ENCODE peak calls at places on chromosomes 2 and 18, in seven cellular contexts. O is stomach, B is HCT116, Z is transverse colon, M is endothelial cell of umbilical vein, G is upper lobe of left lung, D is sigmoid colon. P is an unnamed sample.

GRCh38 chr2:108325756-108326155 is 37.1 kb downstream of the SULT1C2 start:
- DNase-seq in O (no peak), B (no peak), Z (no peak), M (no peak), G (no peak), D (no peak), P (no peak)

GRCh38 chr2:240192661-240193060 is 52.2 kb upstream of the OTOS start:
- DNase-seq in O (no peak), B (no peak), Z (no peak), M (no peak), G (no peak), D (no peak), P (peak)

GRCh38 chr2:74223941-74224770 is 25.7 kb downstream of the MTHFD2 start:
- DNase-seq in O (peak), B (no peak), Z (no peak), M (no peak), G (no peak), D (no peak), P (no peak)

GRCh38 chr18:13359195-13359594 is 140.6 kb downstream of the LDLRAD4 start:
- DNase-seq in O (no peak), B (no peak), Z (no peak), M (no peak), G (no peak), D (no peak), P (no peak)

GRCh38 chr2:150548527-150548926 is 61.1 kb upstream of the RND3 start:
- DNase-seq in O (no peak), B (peak), Z (no peak), M (no peak), G (no peak), D (no peak), P (no peak)

GRCh38 chr2:191376981-191377629 is 131.9 kb downstream of the MYO1B start:
- DNase-seq in O (peak), B (peak), Z (peak), M (peak), G (peak), D (peak), P (no peak)

GRCh38 chr2:35168351-35168750 is 1187.2 kb upstream of the CRIM1 start:
- DNase-seq in O (no peak), B (no peak), Z (no peak), M (no peak), G (no peak), D (no peak), P (no peak)

GRCh38 chr2:144402282-144402681 is 117.6 kb downstream of the ZEB2 start:
- DNase-seq in O (no peak), B (no peak), Z (no peak), M (no peak), G (no peak), D (no peak), P (no peak)

GRCh38 chr18:32899819-32900218 is 127.0 kb upstream of the KLHL14 start:
- DNase-seq in O (no peak), B (no peak), Z (no peak), M (peak), G (no peak), D (no peak), P (no peak)

GRCh38 chr18:46253498-46253897 is 149.3 kb downstream of the HAUS1 start:
- DNase-seq in O (no peak), B (no peak), Z (no peak), M (no peak), G (no peak), D (peak), P (no peak)

GRCh38 chr2:168639501-168639900 is 162.9 kb upstream of the NOSTRIN start:
- DNase-seq in O (peak), B (no peak), Z (peak), M (no peak), G (peak), D (peak), P (no peak)

GRCh38 chr2:122031544-122032263 is 276.3 kb downstream of the TSN start:
- DNase-seq in O (no peak), B (no peak), Z (no peak), M (no peak), G (no peak), D (no peak), P (no peak)

GRCh38 chr18:64127172-64127571 is 21.7 kb downstream of the LINC00305 start:
- DNase-seq in O (no peak), B (no peak), Z (no peak), M (no peak), G (no peak), D (no peak), P (no peak)

GRCh38 chr2:236179653-236180500 is 11.7 kb upstream of the GBX2 start:
- DNase-seq in O (no peak), B (no peak), Z (no peak), M (peak), G (no peak), D (peak), P (no peak)

GRCh38 chr2:1717129-1717528 is 27.2 kb downstream of the PXDN start:
- DNase-seq in O (no peak), B (no peak), Z (no peak), M (peak), G (no peak), D (peak), P (no peak)

GRCh38 chr2:97812916-97813315 is 99.5 kb downstream of the ZAP70 start:
- DNase-seq in O (no peak), B (no peak), Z (no peak), M (no peak), G (no peak), D (no peak), P (no peak)

GRCh38 chr2:97805776-97806175 is 92.4 kb downstream of the ZAP70 start:
- DNase-seq in O (no peak), B (no peak), Z (no peak), M (no peak), G (no peak), D (no peak), P (no peak)

GRCh38 chr2:97806738-97807618 is 93.6 kb downstream of the ZAP70 start:
- DNase-seq in O (peak), B (peak), Z (peak), M (peak), G (peak), D (peak), P (peak)

GRCh38 chr2:97808816-97809215 is 95.4 kb downstream of the ZAP70 start:
- DNase-seq in O (no peak), B (no peak), Z (no peak), M (no peak), G (no peak), D (no peak), P (no peak)
- TF ChIP-seq POLR2AphosphoS5 in O (no peak), B (no peak), Z (no peak), M (no peak), G (no peak), D (no peak), P (no peak)

DNA sequence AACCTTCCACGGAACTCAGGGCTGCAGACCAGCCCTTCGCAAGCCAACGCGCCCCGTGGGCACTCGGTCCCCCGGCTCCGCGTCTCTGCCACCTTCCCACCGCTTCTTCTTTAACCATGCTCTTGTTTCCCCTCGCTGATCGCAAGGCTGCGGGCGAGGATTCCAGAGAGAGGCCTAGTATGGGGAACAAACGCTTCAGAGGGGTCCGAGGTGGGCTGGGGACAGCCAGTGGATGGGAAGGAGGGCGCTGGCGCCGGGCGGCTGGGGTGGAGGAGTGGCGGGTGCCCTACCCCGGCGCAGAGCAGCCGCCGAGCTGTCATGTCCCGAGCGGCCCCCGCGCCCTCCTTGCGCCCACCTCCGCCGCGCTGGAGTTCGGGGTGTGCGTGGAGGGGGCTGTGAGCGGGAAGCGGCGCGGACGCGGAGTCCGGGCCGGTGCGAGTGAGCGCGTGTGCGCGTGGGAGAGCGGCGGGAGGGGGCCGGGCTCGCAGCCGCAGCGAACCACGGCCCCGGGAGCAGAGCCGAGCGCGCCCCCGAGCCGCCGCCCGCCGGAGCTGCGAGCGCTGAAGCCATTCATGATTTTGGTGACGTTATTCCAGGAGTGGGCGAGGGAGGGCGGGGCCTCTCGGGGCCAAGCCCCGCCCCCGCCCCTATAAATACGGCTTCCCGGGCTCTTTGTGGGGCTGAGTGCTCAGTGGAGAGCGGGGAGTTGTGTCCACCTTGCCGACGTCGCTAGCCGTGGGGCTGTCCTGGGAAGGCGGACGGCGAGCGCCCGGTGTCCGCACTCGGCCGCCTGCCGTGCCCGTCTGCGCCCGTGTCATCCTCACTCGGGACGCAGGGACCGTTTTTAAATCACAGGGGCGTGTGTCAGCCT is at the start of gene LBH:
- DNase-seq in O (peak), B (no peak), Z (peak), M (peak), G (peak), D (peak), P (peak)
- TF ChIP-seq POLR2A in O (peak), B (no peak), Z (peak), M (peak), G (peak), D (peak), P (peak)

GRCh38 chr2:46653539-46653938 is 174.2 kb downstream of the TMEM247 start:
- DNase-seq in O (no peak), B (no peak), Z (no peak), M (no peak), G (no peak), D (no peak), P (no peak)

GRCh38 chr2:46652514-46653170 is 173.3 kb downstream of the TMEM247 start:
- DNase-seq in O (no peak), B (no peak), Z (no peak), M (no peak), G (no peak), D (no peak), P (no peak)

GRCh38 chr2:46656640-46657039 is 177.3 kb downstream of the TMEM247 start:
- DNase-seq in O (no peak), B (no peak), Z (no peak), M (no peak), G (peak), D (no peak), P (no peak)

GRCh38 chr2:46657042-46657504 is 177.7 kb downstream of the TMEM247 start:
- DNase-seq in O (no peak), B (peak), Z (peak), M (peak), G (peak), D (peak), P (no peak)

GRCh38 chr2:46655551-46656436 is 176.4 kb downstream of the TMEM247 start:
- DNase-seq in O (no peak), B (no peak), Z (no peak), M (peak), G (no peak), D (no peak), P (no peak)
- H3K27ac ChIP-seq in O (no peak), B (no peak), Z (peak), M (peak), G (peak), D (peak), P (peak)

DNA sequence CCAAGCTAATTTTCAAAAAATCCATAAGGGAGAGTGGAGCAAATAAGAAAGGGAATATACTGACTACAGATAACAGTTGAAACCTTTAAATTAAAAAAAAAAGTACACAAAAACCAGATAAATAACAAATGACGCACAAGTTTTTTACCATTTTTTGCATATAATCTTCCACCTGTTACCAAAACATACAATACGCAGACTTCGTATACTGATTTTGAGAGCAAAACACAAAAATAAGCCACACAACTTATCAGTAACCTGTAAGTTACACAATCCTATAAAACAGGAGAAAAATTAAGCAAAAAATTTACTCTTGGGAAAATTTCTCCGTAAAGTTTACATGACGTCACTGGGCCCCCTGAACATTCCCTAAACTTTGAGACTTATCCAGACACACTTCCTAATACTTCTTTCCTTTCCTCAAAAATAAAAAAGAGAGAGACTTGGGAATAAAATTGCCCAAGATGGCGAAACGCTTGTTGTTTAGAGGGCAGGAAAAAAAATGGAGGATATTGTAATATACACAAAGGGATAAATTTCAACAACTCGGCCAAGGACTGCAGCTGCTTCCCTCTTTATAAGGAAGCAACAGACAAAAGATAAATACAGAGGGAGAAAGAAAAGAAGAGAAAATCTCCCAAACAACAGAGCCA is 1.7 kb downstream of the BAZ2B start:
- DNase-seq in O (no peak), B (peak), Z (no peak), M (no peak), G (no peak), D (no peak), P (no peak)
- TF ChIP-seq POLR2AphosphoS5 in O (no peak), B (no peak), Z (no peak), M (no peak), G (no peak), D (no peak), P (no peak)

GRCh38 chr2:38076710-38077430 is 919 bp upstream of the CYP1B1 start:
- DNase-seq in O (peak), B (peak), Z (peak), M (no peak), G (peak), D (peak), P (peak)
- TF ChIP-seq POLR2A in O (no peak), B (no peak), Z (no peak), M (no peak), G (peak), D (no peak), P (no peak)

GRCh38 chr2:25671622-25672021 is 1.8 kb downstream of the DTNB start:
- DNase-seq in O (peak), B (no peak), Z (no peak), M (no peak), G (peak), D (no peak), P (no peak)

GRCh38 chr2:25673170-25674002 is at the start of gene DTNB:
- DNase-seq in O (peak), B (no peak), Z (peak), M (peak), G (peak), D (peak), P (peak)

GRCh38 chr2:25669520-25669919 is 3.9 kb downstream of the DTNB start:
- DNase-seq in O (no peak), B (no peak), Z (no peak), M (no peak), G (no peak), D (no peak), P (no peak)

GRCh38 chr2:25674003-25674362 is 606 bp upstream of the DTNB start:
- DNase-seq in O (no peak), B (no peak), Z (no peak), M (no peak), G (no peak), D (no peak), P (no peak)

DNA sequence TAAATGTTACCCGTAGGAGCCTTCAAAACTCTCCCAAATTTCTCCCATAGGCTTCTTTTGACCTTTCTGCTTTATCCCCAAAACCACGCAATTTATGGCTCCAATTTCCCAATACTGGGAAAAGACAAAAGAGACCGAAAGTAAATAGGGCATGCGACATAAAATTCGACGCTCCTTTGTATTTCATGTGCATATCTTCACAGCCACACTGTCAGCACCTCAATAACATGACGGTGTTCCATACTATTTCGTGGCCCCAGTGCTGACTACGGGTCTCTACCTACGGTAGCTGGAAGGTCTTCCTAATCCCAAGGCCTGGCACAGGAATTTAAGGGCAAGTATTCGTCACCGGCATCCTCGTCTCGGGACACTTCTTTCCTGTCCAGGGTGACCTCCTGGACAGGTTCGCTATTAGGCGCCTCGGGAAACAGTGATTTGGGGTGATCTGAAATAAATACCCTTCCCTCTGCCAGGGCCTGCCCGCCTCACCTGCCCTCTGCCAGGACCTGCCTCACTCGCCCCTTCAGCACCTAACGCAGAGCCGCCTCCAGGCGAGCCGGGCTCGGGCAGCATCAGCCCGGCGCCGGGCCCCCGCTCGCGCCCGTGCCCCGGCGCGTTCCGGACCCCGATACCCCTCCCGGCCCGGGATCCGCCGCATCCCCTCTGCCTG is 742 bp downstream of the DTNB start:
- DNase-seq in O (peak), B (no peak), Z (peak), M (peak), G (peak), D (peak), P (peak)
- H3K27ac ChIP-seq in O (peak), B (peak), Z (peak), M (no peak), G (peak), D (peak), P (peak)

DNA sequence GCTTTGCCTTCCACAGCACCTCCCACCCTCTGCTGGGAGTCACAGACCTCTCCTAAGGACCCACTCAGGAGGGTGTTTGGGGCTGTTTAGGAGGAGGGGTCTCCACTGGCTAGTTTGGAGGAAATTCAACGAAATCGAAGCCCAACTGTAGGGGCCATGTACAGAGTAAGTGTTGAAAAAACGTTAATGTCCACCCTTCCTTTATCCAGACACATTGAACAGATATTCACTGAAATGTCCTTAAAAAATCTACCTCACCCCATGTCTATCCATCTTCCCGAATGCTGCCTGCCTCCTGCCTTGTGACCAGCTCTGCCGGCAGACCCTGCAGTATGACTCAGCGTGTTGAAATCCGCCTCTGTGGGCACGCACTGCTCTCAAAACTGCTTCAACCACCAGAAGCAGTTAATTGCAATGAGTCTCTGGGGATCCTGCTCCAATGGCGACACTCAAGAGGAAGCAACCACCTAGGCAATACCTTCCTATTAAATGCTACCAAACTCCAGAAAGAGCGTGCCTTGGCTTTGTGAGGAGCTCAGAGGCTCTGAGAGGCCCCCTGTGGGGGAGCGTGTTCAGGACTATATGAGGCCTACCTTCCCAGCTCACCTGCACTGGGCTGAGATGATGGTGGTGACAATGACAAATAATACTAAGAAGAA is 61.4 kb upstream of the RTN4 start:
- DNase-seq in O (peak), B (peak), Z (peak), M (peak), G (peak), D (peak), P (peak)
- TF ChIP-seq POLR2AphosphoS5 in O (peak), B (peak), Z (no peak), M (no peak), G (no peak), D (peak), P (peak)

DNA sequence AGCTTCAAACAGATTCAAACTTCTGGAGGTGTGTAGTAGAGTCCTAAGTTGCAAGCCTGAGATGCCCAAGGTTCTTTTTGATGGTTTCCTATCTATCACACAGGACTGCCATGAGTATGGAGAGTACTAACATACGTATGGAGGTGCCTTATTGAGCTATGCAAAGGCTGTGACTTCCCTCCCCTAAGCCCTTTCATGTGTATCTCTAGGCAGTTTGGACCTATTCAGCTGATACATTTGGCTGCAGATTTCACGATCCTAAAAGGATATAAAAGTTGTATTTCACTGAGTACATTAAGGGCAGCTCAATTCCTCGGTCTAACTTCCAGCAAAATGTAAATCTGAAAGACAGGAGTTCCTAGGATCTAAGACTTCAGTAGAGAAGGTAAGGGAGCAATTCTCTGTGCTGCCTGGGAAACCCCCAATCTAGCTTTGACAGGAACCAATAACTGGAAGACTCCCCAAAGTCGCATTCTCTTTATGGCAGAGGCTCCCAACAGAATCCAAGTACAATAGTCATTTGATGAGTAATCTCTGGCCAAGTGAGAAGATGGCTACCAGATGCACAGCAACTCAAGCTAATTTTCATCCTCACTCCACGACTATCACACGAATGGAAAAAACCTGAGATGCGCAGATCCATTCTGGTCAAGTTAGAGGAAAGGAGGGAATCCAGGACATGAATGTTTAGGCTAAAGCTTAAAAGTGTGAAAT is 83.8 kb downstream of the ATL2 start:
- DNase-seq in O (no peak), B (no peak), Z (no peak), M (no peak), G (no peak), D (no peak), P (no peak)
- TF ChIP-seq POLR2A in O (no peak), B (no peak), Z (no peak), M (no peak), G (no peak), D (no peak), P (no peak)

GRCh38 chr2:215878476-215879063 is 134.8 kb downstream of the MREG start:
- DNase-seq in O (no peak), B (no peak), Z (no peak), M (no peak), G (no peak), D (no peak), P (no peak)
- H3K27ac ChIP-seq in O (no peak), B (no peak), Z (no peak), M (no peak), G (no peak), D (no peak), P (no peak)

P was measured in spleen.